ENCODE peak calls at places on chromosomes 1 and 21, in four cellular contexts. One of them, this sample, is unnamed.

GRCh38 chr1:112337028-112337531 is 58.9 kb upstream of the CTTNBP2NL start:
- DNase-seq in ovary: no peak
- DNase-seq in mammary epithelial cell: peak
- DNase-seq in neural progenitor cell: peak
- DNase-seq in this sample: no peak

GRCh38 chr1:169064103-169064502 is 42.4 kb upstream of the ATP1B1 start:
- DNase-seq in ovary: no peak
- DNase-seq in mammary epithelial cell: no peak
- DNase-seq in neural progenitor cell: no peak
- DNase-seq in this sample: no peak

GRCh38 chr1:180785306-180785705 is 127.4 kb upstream of the KIAA1614 start:
- DNase-seq in ovary: no peak
- DNase-seq in mammary epithelial cell: no peak
- DNase-seq in neural progenitor cell: no peak
- DNase-seq in this sample: no peak

GRCh38 chr21:28614816-28615215 is 377.9 kb downstream of the LTN1 start:
- DNase-seq in ovary: no peak
- DNase-seq in mammary epithelial cell: no peak
- DNase-seq in neural progenitor cell: no peak
- DNase-seq in this sample: no peak

GRCh38 chr1:110477041-110477440 is 26.1 kb downstream of the PROK1 start:
- DNase-seq in ovary: no peak
- DNase-seq in mammary epithelial cell: peak
- DNase-seq in neural progenitor cell: no peak
- DNase-seq in this sample: peak

GRCh38 chr21:42515708-42516502 is 2.3 kb downstream of the SLC37A1 start:
- DNase-seq in ovary: no peak
- DNase-seq in mammary epithelial cell: no peak
- DNase-seq in neural progenitor cell: no peak
- DNase-seq in this sample: no peak

GRCh38 chr1:51861669-51862068 is 16.9 kb downstream of the NRDC start:
- DNase-seq in ovary: no peak
- DNase-seq in mammary epithelial cell: no peak
- DNase-seq in neural progenitor cell: no peak
- DNase-seq in this sample: no peak

GRCh38 chr1:107609808-107610207 is 355.2 kb downstream of the VAV3 start:
- DNase-seq in ovary: no peak
- DNase-seq in mammary epithelial cell: peak
- DNase-seq in neural progenitor cell: no peak
- DNase-seq in this sample: no peak

GRCh38 chr1:143643148-143643885 is 328.5 kb downstream of the FAM72C start:
- DNase-seq in ovary: no peak
- DNase-seq in mammary epithelial cell: no peak
- DNase-seq in neural progenitor cell: no peak
- DNase-seq in this sample: no peak

GRCh38 chr1:109148838-109149555 is 35.1 kb downstream of the ELAPOR1 start:
- DNase-seq in ovary: no peak
- DNase-seq in mammary epithelial cell: no peak
- DNase-seq in neural progenitor cell: peak
- DNase-seq in this sample: no peak

GRCh38 chr21:34734696-34735095 is 65.9 kb downstream of the CLIC6 start:
- DNase-seq in ovary: no peak
- DNase-seq in mammary epithelial cell: peak
- DNase-seq in neural progenitor cell: no peak
- DNase-seq in this sample: no peak

GRCh38 chr1:212771341-212771740 is 20.2 kb downstream of the NSL1 start:
- DNase-seq in ovary: no peak
- DNase-seq in mammary epithelial cell: no peak
- DNase-seq in neural progenitor cell: no peak
- DNase-seq in this sample: no peak

GRCh38 chr1:183841950-183842816 is 37.3 kb downstream of the RGL1 start:
- DNase-seq in ovary: no peak
- DNase-seq in mammary epithelial cell: peak
- DNase-seq in neural progenitor cell: no peak
- DNase-seq in this sample: peak

GRCh38 chr1:231990388-231990787 is 363.8 kb downstream of the DISC1 start:
- DNase-seq in ovary: no peak
- DNase-seq in mammary epithelial cell: no peak
- DNase-seq in neural progenitor cell: no peak
- DNase-seq in this sample: no peak

GRCh38 chr1:231778009-231778719 is 151.6 kb downstream of the DISC1 start:
- DNase-seq in ovary: no peak
- DNase-seq in mammary epithelial cell: peak
- DNase-seq in neural progenitor cell: no peak
- DNase-seq in this sample: peak

GRCh38 chr1:113677250-113678158 is 81.8 kb downstream of the PHTF1 start:
- DNase-seq in ovary: no peak
- DNase-seq in mammary epithelial cell: peak
- DNase-seq in neural progenitor cell: peak
- DNase-seq in this sample: peak

GRCh38 chr1:193489191-193489590 is 302.8 kb upstream of the B3GALT2 start:
- DNase-seq in ovary: no peak
- DNase-seq in mammary epithelial cell: no peak
- DNase-seq in neural progenitor cell: no peak
- DNase-seq in this sample: no peak

GRCh38 chr21:46161800-46162592 is 6.6 kb upstream of the FTCD start:
- DNase-seq in ovary: peak
- DNase-seq in mammary epithelial cell: no peak
- DNase-seq in neural progenitor cell: peak
- DNase-seq in this sample: no peak

GRCh38 chr1:224539971-224540370 is 76.1 kb upstream of the CNIH3 start:
- DNase-seq in ovary: no peak
- DNase-seq in mammary epithelial cell: peak
- DNase-seq in neural progenitor cell: no peak
- DNase-seq in this sample: no peak

GRCh38 chr1:25343872-25344271 is 5.7 kb downstream of the TMEM50A start:
- DNase-seq in ovary: no peak
- DNase-seq in mammary epithelial cell: peak
- DNase-seq in neural progenitor cell: no peak
- DNase-seq in this sample: peak

GRCh38 chr21:31124005-31124404 is 85.7 kb upstream of the KRTAP19-8 start:
- DNase-seq in ovary: no peak
- DNase-seq in mammary epithelial cell: no peak
- DNase-seq in neural progenitor cell: peak
- DNase-seq in this sample: no peak

DNA sequence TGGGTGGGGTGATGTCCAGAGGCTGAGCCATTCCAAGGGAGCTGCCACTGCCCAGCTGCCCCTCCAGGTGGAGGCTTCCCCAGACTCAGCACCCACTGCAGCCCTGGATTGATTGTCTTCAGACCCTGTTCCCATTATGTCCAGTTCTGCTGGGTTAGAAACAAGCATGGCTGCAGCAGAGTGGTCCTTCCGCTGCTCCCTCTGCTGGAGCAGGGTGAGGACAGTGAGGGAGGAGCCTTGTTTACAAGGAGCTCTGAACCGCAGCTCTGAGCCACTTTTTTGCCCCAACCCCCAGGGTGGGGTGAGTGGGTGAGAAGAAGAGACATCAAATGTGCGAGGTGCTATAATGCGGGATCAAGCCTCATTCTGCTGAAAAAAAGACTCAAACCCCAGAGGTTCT is 2.3 kb downstream of the TNNT2 start:
- DNase-seq in ovary: no peak
- DNase-seq in mammary epithelial cell: no peak
- DNase-seq in neural progenitor cell: peak
- DNase-seq in this sample: no peak
- TF ChIP-seq CTCF in ovary: no peak
- TF ChIP-seq CTCF in mammary epithelial cell: peak
- TF ChIP-seq CTCF in neural progenitor cell: peak
- TF ChIP-seq CTCF in this sample: no peak

DNA sequence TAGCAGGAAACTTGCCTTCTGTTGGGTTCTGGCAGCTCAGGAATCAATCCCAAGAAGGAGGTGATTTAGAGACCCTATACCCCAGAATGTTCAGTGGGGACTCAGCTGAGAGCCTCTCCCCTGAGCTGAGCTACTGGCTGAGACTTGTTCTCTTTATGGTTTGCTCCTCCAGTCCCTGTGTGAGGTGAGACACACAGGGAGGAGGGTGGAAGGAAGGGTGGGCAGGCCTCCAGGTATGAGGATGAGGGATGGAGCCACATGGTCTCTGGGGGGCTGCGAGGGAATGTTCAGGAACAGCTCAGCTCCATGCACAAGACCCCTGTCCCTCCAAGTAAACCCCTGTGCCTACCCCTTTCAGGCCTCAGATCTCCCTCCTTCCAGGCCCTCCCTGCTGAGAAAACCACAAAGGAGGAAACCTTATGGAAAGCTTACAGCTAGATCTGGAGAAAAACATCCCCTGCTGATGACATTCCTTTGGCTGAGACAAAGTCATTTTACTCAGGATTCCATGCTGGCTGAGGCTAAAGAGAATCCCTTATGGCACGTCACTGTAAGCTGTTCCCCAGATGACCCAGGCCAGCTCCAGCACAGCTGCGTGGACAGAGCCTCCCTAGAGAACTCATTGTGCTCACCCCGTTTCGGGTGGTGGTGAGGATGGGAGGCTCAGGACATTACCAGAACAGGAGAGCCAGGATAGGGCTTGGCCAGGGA is 91.5 kb upstream of the IPO9 start:
- DNase-seq in ovary: no peak
- DNase-seq in mammary epithelial cell: no peak
- DNase-seq in neural progenitor cell: peak
- DNase-seq in this sample: no peak
- H3K4me3 ChIP-seq in ovary: no peak
- H3K4me3 ChIP-seq in mammary epithelial cell: no peak
- H3K4me3 ChIP-seq in neural progenitor cell: peak
- H3K4me3 ChIP-seq in this sample: no peak

DNA sequence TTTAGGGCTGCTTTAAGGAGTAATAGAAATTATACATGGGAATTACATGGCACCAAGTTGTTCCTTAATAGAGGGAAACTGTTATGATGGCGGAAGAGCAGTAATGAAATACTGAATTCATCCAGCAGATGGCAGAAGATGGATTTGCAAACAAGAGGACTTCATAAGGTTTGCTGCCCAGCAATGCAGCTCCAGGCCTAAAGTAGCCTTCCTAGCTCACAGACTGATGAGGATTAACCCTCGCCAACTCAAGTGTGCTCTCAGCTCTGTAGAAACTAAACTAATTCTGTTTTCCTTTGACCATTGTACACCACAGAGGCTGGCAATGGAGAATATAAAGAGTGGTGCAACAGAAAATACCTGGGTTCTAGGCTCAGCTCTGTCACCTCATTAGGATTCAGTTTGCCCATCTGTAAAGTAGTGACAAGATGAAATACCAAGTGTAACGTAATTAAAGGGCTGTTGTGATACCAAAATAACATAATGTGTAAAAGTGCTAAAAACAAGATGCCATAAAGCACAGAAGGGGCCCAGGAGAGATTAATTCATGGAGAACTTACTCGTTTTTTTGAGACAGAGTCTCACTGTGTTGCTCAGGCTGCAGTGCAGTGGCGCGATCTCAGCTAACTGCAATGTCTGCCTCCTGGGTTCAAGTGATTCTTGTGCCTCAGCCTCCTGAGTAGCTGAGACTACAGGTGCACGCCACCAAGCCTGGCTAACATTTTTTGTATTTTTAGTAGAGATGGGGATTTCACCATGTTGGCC is 102.4 kb upstream of the SERBP1 start:
- DNase-seq in ovary: peak
- DNase-seq in mammary epithelial cell: peak
- DNase-seq in neural progenitor cell: peak
- DNase-seq in this sample: peak
- TF ChIP-seq CTCF in ovary: peak
- TF ChIP-seq CTCF in mammary epithelial cell: peak
- TF ChIP-seq CTCF in neural progenitor cell: peak
- TF ChIP-seq CTCF in this sample: peak

GRCh38 chr1:6424000-6424565 is 493 bp upstream of the ESPN start:
- DNase-seq in ovary: no peak
- DNase-seq in mammary epithelial cell: no peak
- DNase-seq in neural progenitor cell: peak
- DNase-seq in this sample: no peak
- H3K4me3 ChIP-seq in ovary: no peak
- H3K4me3 ChIP-seq in mammary epithelial cell: no peak
- H3K4me3 ChIP-seq in neural progenitor cell: peak
- H3K4me3 ChIP-seq in this sample: no peak

GRCh38 chr1:157286646-157287420 is 148.6 kb upstream of the ETV3 start:
- DNase-seq in ovary: no peak
- DNase-seq in mammary epithelial cell: no peak
- DNase-seq in neural progenitor cell: no peak
- DNase-seq in this sample: no peak
- TF ChIP-seq CTCF in ovary: no peak
- TF ChIP-seq CTCF in mammary epithelial cell: no peak
- TF ChIP-seq CTCF in neural progenitor cell: no peak
- TF ChIP-seq CTCF in this sample: no peak

DNA sequence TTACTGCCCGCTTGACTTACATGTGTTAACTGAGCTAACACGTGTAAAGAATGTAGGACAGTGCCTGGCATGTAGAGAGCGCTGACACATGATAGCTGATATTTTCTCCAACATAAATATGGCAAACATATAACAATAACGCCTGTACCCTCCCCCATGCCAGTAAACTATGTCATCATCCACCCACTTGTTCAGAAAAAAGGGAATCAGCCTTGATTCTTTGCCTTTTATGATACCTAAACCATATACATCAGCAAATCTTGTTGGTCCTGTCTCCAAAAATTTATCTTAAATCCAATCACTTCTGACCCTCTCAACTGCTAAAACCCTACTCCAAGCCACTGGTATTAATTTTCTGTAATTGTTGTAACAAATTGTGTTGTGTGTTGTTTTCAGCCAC is 1.1 kb upstream of the ZNF692 start:
- DNase-seq in ovary: no peak
- DNase-seq in mammary epithelial cell: no peak
- DNase-seq in neural progenitor cell: no peak
- DNase-seq in this sample: no peak
- H3K4me3 ChIP-seq in ovary: no peak
- H3K4me3 ChIP-seq in mammary epithelial cell: no peak
- H3K4me3 ChIP-seq in neural progenitor cell: no peak
- H3K4me3 ChIP-seq in this sample: no peak

GRCh38 chr1:228240411-228241240 is 32.8 kb downstream of the OBSCN start:
- DNase-seq in ovary: no peak
- DNase-seq in mammary epithelial cell: no peak
- DNase-seq in neural progenitor cell: no peak
- DNase-seq in this sample: no peak

GRCh38 chr1:228238007-228238406 is 30.2 kb downstream of the OBSCN start:
- DNase-seq in ovary: no peak
- DNase-seq in mammary epithelial cell: no peak
- DNase-seq in neural progenitor cell: no peak
- DNase-seq in this sample: no peak

GRCh38 chr1:228233136-228233535 is 25.3 kb downstream of the OBSCN start:
- DNase-seq in ovary: no peak
- DNase-seq in mammary epithelial cell: no peak
- DNase-seq in neural progenitor cell: no peak
- DNase-seq in this sample: no peak

GRCh38 chr1:228238461-228238860 is 30.6 kb downstream of the OBSCN start:
- DNase-seq in ovary: no peak
- DNase-seq in mammary epithelial cell: no peak
- DNase-seq in neural progenitor cell: no peak
- DNase-seq in this sample: no peak

GRCh38 chr1:228236744-228237143 is 28.9 kb downstream of the OBSCN start:
- DNase-seq in ovary: no peak
- DNase-seq in mammary epithelial cell: peak
- DNase-seq in neural progenitor cell: peak
- DNase-seq in this sample: no peak
- TF ChIP-seq CTCF in ovary: no peak
- TF ChIP-seq CTCF in mammary epithelial cell: peak
- TF ChIP-seq CTCF in neural progenitor cell: peak
- TF ChIP-seq CTCF in this sample: peak

GRCh38 chr1:32181563-32181962 is 2.1 kb downstream of the TXLNA start:
- DNase-seq in ovary: no peak
- DNase-seq in mammary epithelial cell: no peak
- DNase-seq in neural progenitor cell: no peak
- DNase-seq in this sample: no peak
- H3K4me3 ChIP-seq in ovary: no peak
- H3K4me3 ChIP-seq in mammary epithelial cell: peak
- H3K4me3 ChIP-seq in neural progenitor cell: no peak
- H3K4me3 ChIP-seq in this sample: peak

This sample was measured in AG09309.